ENCODE peak calls at places on chromosomes 16 and 17, in ten cellular contexts. V, C, G, X, K, L, S, Q, F and Y are unnamed samples.

GRCh38 chr17:31510273-31511175 is 119.0 kb downstream of the RAB11FIP4 start:
- DNase-seq in X (no peak), G (no peak), K (peak), F (no peak), S (no peak), C (no peak), Q (no peak), L (no peak), V (no peak), Y (no peak)

GRCh38 chr16:76653390-76654026 is 376.3 kb downstream of the CNTNAP4 start:
- DNase-seq in L (no peak), C (peak), G (no peak), V (no peak), S (no peak), X (peak), Q (peak), F (peak), K (peak), Y (peak)

GRCh38 chr16:51763072-51763658 is 612.1 kb upstream of the SALL1 start:
- DNase-seq in K (no peak), G (no peak), F (no peak), C (no peak), Q (no peak), X (no peak), L (no peak), S (no peak), V (no peak), Y (peak)

GRCh38 chr17:64773836-64774761 is 112.0 kb upstream of the SMURF2 start:
- DNase-seq in X (peak), L (no peak), F (peak), C (peak), Q (peak), G (no peak), K (peak), S (no peak), V (peak), Y (peak)

GRCh38 chr16:71585318-71585703 is 8.4 kb upstream of the TAT start:
- DNase-seq in C (no peak), Q (no peak), G (no peak), F (no peak), K (no peak), L (no peak), S (no peak), V (no peak), X (no peak), Y (no peak)

GRCh38 chr16:53944026-53944425 is 240.1 kb downstream of the FTO start:
- DNase-seq in S (no peak), K (no peak), Q (no peak), X (no peak), L (no peak), C (no peak), F (peak), G (no peak), V (no peak), Y (no peak)

GRCh38 chr17:46150216-46150963 is 42.8 kb downstream of the KANSL1 start:
- DNase-seq in K (no peak), F (no peak), S (no peak), V (no peak), G (no peak), X (no peak), Q (no peak), L (no peak), C (no peak), Y (no peak)

GRCh38 chr16:56341656-56342397 is 83.5 kb downstream of the AMFR start:
- DNase-seq in Q (no peak), L (no peak), X (no peak), K (no peak), C (no peak), V (no peak), S (no peak), G (no peak), F (no peak), Y (no peak)

GRCh38 chr16:84198401-84198800 is 7.4 kb downstream of the ADAD2 start:
- DNase-seq in L (no peak), K (peak), F (peak), X (no peak), V (no peak), Q (no peak), S (no peak), G (no peak), C (peak), Y (no peak)

GRCh38 chr16:16083421-16084156 is 134.2 kb downstream of the ABCC1 start:
- DNase-seq in S (no peak), X (no peak), C (peak), G (no peak), Q (no peak), L (peak), V (no peak), F (peak), K (peak), Y (no peak)

GRCh38 chr17:74563358-74563757 is 4.0 kb downstream of the CD300H start:
- DNase-seq in C (no peak), V (no peak), F (no peak), S (no peak), X (no peak), K (no peak), Q (no peak), G (no peak), L (no peak), Y (no peak)

GRCh38 chr17:36545093-36545464 is 360 bp downstream of the GGNBP2 start:
- DNase-seq in C (no peak), L (no peak), X (no peak), F (no peak), Q (peak), K (no peak), G (peak), S (no peak), V (no peak), Y (no peak)

GRCh38 chr17:49266233-49266632 is 35.6 kb upstream of the PHOSPHO1 start:
- DNase-seq in G (no peak), L (no peak), X (no peak), V (no peak), S (no peak), Q (no peak), F (peak), K (no peak), C (no peak), Y (no peak)

GRCh38 chr17:44363613-44364159 is at the start of gene FAM171A2:
- DNase-seq in S (peak), X (peak), G (peak), V (peak), C (peak), L (peak), Q (peak), F (no peak), K (no peak), Y (peak)

GRCh38 chr17:77405867-77406513 is 265.2 kb downstream of the SEC14L1 start:
- DNase-seq in K (no peak), Q (no peak), L (no peak), S (no peak), X (no peak), G (no peak), F (no peak), C (no peak), V (no peak), Y (no peak)

GRCh38 chr16:69762843-69763556 is 868 bp downstream of the WWP2 start:
- DNase-seq in X (no peak), Q (no peak), F (peak), V (no peak), S (no peak), L (no peak), G (no peak), C (peak), K (peak), Y (peak)

GRCh38 chr17:13596241-13596941 is 5.3 kb downstream of the HS3ST3A1 start:
- DNase-seq in F (no peak), V (no peak), X (no peak), C (no peak), S (no peak), G (no peak), K (no peak), Q (no peak), L (no peak), Y (no peak)

GRCh38 chr17:80025140-80025539 is 10.5 kb downstream of the TBC1D16 start:
- DNase-seq in S (no peak), G (no peak), V (no peak), X (peak), K (no peak), C (no peak), F (peak), L (no peak), Q (no peak), Y (peak)

GRCh38 chr17:75390982-75391381 is 14.5 kb downstream of the GRB2 start:
- DNase-seq in K (no peak), G (no peak), X (no peak), C (peak), V (no peak), Q (no peak), S (no peak), L (no peak), F (no peak), Y (no peak)